ENCODE peak calls at places on chromosomes 2 and 18, in five cellular contexts. B, F, Y, E and U are unnamed samples.

GRCh38 chr18:76479351-76480238 is 15.4 kb downstream of the ZNF516 start:
- DNase-seq in Y (no peak), E (no peak), B (no peak), F (no peak), U (no peak)

GRCh38 chr2:12923907-12924610 is 207.3 kb downstream of the TRIB2 start:
- DNase-seq in Y (no peak), B (peak; percentile 66), F (no peak), E (no peak), U (no peak)

GRCh38 chr2:20637147-20637546 is 13.8 kb downstream of the HS1BP3 start:
- DNase-seq in E (no peak), F (no peak), B (no peak), Y (no peak), U (no peak)

GRCh38 chr2:181364492-181365175 is 92.6 kb upstream of the ITGA4 start:
- DNase-seq in Y (no peak), F (no peak), E (no peak), B (peak; percentile 75), U (no peak)

GRCh38 chr2:231707625-231708049 is 688 bp upstream of the PTMA start:
- DNase-seq in Y (no peak), F (no peak), E (no peak), B (no peak), U (peak; percentile 73)

GRCh38 chr18:57792741-57793629 is 10.1 kb downstream of the ATP8B1 start:
- DNase-seq in F (no peak), B (peak; percentile 46), Y (no peak), E (no peak), U (no peak)

GRCh38 chr2:45273412-45274189 is 264.3 kb upstream of the SIX2 start:
- DNase-seq in B (no peak), F (peak; percentile 31), Y (no peak), E (no peak), U (no peak)

GRCh38 chr2:134491796-134492441 is 226.9 kb downstream of the TMEM163 start:
- DNase-seq in F (peak; percentile 49), B (peak; percentile 2), Y (no peak), E (no peak), U (no peak)

GRCh38 chr2:114714316-114714715 is 271.9 kb downstream of the DPP10 start:
- DNase-seq in F (no peak), Y (no peak), E (no peak), B (no peak), U (no peak)

GRCh38 chr18:45174755-45175154 is 440.5 kb upstream of the SLC14A2 start:
- DNase-seq in E (no peak), B (no peak), F (no peak), Y (no peak), U (no peak)

GRCh38 chr18:60024857-60025256 is 125.1 kb downstream of the PMAIP1 start:
- DNase-seq in E (no peak), F (no peak), B (peak; percentile 6), Y (no peak), U (no peak)

GRCh38 chr2:21231985-21232384 is 108.2 kb downstream of the TDRD15 start:
- DNase-seq in F (no peak), E (no peak), Y (no peak), B (no peak), U (no peak)

GRCh38 chr2:102056079-102056581 is 64.4 kb downstream of the IL1R2 start:
- DNase-seq in F (no peak), E (no peak), Y (no peak), B (peak; percentile 41), U (peak; percentile 19)

GRCh38 chr2:46336560-46336959 is 39.4 kb downstream of the EPAS1 start:
- DNase-seq in E (no peak), F (peak; percentile 54), Y (no peak), B (peak; percentile 49), U (no peak)

GRCh38 chr2:11768940-11769339 is 22.5 kb downstream of the LPIN1 start:
- DNase-seq in B (no peak), Y (no peak), F (no peak), E (no peak), U (no peak)

GRCh38 chr2:2769481-2770431 is 438.7 kb upstream of the MYT1L start:
- DNase-seq in B (no peak), E (no peak), Y (no peak), F (no peak), U (peak; percentile 28)

GRCh38 chr18:58186258-58186948 is 142.4 kb downstream of the NEDD4L start:
- DNase-seq in E (no peak), B (peak; percentile 77), Y (no peak), F (peak; percentile 28), U (peak; percentile 39)

GRCh38 chr2:77629529-77629928 is 107.4 kb upstream of the LRRTM4 start:
- DNase-seq in E (no peak), B (no peak), Y (no peak), F (no peak), U (no peak)

GRCh38 chr2:16508061-16508851 is 157.4 kb downstream of the CYRIA start:
- DNase-seq in F (peak; percentile 47), E (no peak), Y (no peak), B (peak; percentile 10), U (peak; percentile 41)

GRCh38 chr2:8239402-8240127 is 442.3 kb upstream of the ID2 start:
- DNase-seq in F (peak; percentile 19), E (no peak), B (no peak), Y (no peak), U (no peak)

GRCh38 chr2:12811916-12812315 is 95.2 kb downstream of the TRIB2 start:
- DNase-seq in B (no peak), Y (no peak), E (no peak), F (no peak), U (no peak)

GRCh38 chr2:11155326-11156059 is at the start of gene SLC66A3:
- DNase-seq in F (no peak), E (peak; percentile 86), Y (no peak), B (peak; percentile 80), U (peak; percentile 34)

GRCh38 chr2:25491003-25491696 is 149.4 kb upstream of the DNMT3A start:
- DNase-seq in F (no peak), Y (no peak), B (peak; percentile 69), E (no peak), U (no peak)

GRCh38 chr18:8139127-8139591 is 470.1 kb upstream of the RAB12 start:
- DNase-seq in F (no peak), E (no peak), B (no peak), Y (no peak), U (no peak)

GRCh38 chr18:74453011-74453571 is 4.0 kb downstream of the DIPK1C start:
- DNase-seq in Y (no peak), F (no peak), B (no peak), E (no peak), U (no peak)

GRCh38 chr2:222088561-222088960 is 210.2 kb downstream of the PAX3 start:
- DNase-seq in B (no peak), E (no peak), F (no peak), Y (no peak), U (no peak)

GRCh38 chr18:706438-706837 is 6.0 kb downstream of the ENOSF1 start:
- DNase-seq in B (no peak), Y (no peak), F (no peak), E (no peak), U (peak; percentile 1)

GRCh38 chr2:43165378-43166025 is 60.9 kb downstream of the ZFP36L2 start:
- DNase-seq in E (no peak), F (no peak), B (no peak), Y (no peak), U (no peak)

GRCh38 chr2:240963065-240963375 is 35.4 kb upstream of the SNED1 start:
- DNase-seq in F (no peak), E (no peak), B (no peak), Y (no peak), U (no peak)

GRCh38 chr2:41728757-41729338 is 319.0 kb upstream of the PKDCC start:
- DNase-seq in B (no peak), Y (no peak), F (peak; percentile 45), E (no peak), U (no peak)